ENCODE peak calls at places on chromosomes 4 and X, in four cellular contexts. Q is SK-N-SH, B is HepG2, X is HCT116. Z is an unnamed sample.

GRCh38 chr4:47716017-47716416 is 121.8 kb downstream of the CORIN start:
- DNase-seq in Q (no peak), B (peak), X (no peak), Z (no peak)

GRCh38 chr4:103105558-103106356 is 6.1 kb upstream of the BDH2 start:
- DNase-seq in Q (no peak), B (no peak), X (no peak), Z (no peak)

GRCh38 chrX:133570549-133570948 is 155.3 kb upstream of the GPC4 start:
- DNase-seq in Q (no peak), B (no peak), X (no peak), Z (no peak)

GRCh38 chr4:162684371-162684700 is 482.4 kb downstream of the NAF1 start:
- DNase-seq in Q (no peak), B (no peak), X (no peak), Z (no peak)

GRCh38 chr4:164441131-164441530 is 312.8 kb upstream of the SMIM31 start:
- DNase-seq in Q (no peak), B (no peak), X (no peak), Z (no peak)

GRCh38 chrX:132217203-132218073 is 1.8 kb downstream of the RAP2C start:
- DNase-seq in Q (peak), B (peak), X (peak), Z (peak)

GRCh38 chrX:55028040-55028439 is 2.7 kb downstream of the ALAS2 start:
- DNase-seq in Q (no peak), B (no peak), X (no peak), Z (no peak)

GRCh38 chr4:16289872-16290554 is 63.7 kb upstream of the TAPT1 start:
- DNase-seq in Q (peak), B (peak), X (peak), Z (no peak)

GRCh38 chr4:8741513-8742226 is 130.0 kb downstream of the HMX1 start:
- DNase-seq in Q (peak), B (no peak), X (no peak), Z (no peak)

GRCh38 chr4:113764720-113765264 is 3.3 kb upstream of the CAMK2D start:
- DNase-seq in Q (peak), B (peak), X (no peak), Z (no peak)

GRCh38 chrX:152904151-152905080 is 6.5 kb downstream of the ZNF185 start:
- DNase-seq in Q (peak), B (no peak), X (no peak), Z (peak)

GRCh38 chrX:2928127-2928582 is 984 bp downstream of the ARSD start:
- DNase-seq in Q (peak), B (peak), X (no peak), Z (peak)

GRCh38 chrX:11382935-11383334 is 89.7 kb downstream of the AMELX start:
- DNase-seq in Q (no peak), B (no peak), X (no peak), Z (no peak)

GRCh38 chrX:11376163-11376562 is 83.0 kb downstream of the AMELX start:
- DNase-seq in Q (no peak), B (no peak), X (no peak), Z (no peak)

GRCh38 chrX:11386001-11386523 is 92.8 kb downstream of the AMELX start:
- DNase-seq in Q (no peak), B (no peak), X (no peak), Z (no peak)

GRCh38 chrX:11380187-11380586 is 87.0 kb downstream of the AMELX start:
- DNase-seq in Q (no peak), B (no peak), X (no peak), Z (no peak)

GRCh38 chrX:11381464-11381863 is 88.3 kb downstream of the AMELX start:
- DNase-seq in Q (peak), B (peak), X (peak), Z (no peak)
- TF ChIP-seq SIN3A in Q (no peak), B (no peak), X (no peak), Z (no peak)

DNA sequence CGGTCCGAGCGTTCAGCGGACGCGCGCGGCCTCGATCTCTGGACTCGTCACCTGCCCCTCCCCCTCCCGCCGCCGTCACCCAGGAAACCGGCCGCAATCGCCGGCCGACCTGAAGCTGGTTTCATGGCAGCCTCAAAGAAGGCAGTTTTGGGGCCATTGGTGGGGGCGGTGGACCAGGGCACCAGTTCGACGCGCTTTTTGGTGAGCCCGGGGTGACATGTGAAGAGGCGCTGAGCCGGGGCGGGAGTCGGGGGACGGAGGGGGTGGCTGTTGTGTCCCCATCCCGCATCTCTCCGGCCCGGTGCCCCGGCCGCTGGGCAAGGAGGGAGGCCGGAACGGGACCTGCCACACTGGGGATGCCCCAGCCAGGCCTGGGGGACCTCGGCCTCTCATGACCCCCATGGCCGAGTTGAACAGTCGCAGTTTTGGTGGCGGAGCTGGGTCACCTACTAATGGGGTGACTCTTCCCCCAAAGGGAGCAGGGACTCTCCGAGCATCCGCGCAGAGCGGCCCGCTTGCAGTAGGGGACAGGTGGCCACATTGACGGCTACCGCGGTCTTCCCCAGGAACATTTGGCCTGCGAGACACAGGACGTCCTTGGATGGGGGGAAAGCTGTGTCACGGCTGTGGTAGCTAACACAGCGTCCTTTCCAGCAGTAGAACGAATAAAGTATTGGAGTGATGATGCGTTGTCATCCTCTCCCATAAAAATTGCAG is at the start of gene GK:
- DNase-seq in Q (peak), B (no peak), X (no peak), Z (no peak)
- TF ChIP-seq SIN3A in Q (no peak), B (no peak), X (no peak), Z (no peak)

GRCh38 chr4:26719954-26720552 is 136.2 kb downstream of the TBC1D19 start:
- DNase-seq in Q (peak), B (no peak), X (peak), Z (no peak)
- TF ChIP-seq SIN3A in Q (no peak), B (no peak), X (no peak), Z (no peak)

DNA sequence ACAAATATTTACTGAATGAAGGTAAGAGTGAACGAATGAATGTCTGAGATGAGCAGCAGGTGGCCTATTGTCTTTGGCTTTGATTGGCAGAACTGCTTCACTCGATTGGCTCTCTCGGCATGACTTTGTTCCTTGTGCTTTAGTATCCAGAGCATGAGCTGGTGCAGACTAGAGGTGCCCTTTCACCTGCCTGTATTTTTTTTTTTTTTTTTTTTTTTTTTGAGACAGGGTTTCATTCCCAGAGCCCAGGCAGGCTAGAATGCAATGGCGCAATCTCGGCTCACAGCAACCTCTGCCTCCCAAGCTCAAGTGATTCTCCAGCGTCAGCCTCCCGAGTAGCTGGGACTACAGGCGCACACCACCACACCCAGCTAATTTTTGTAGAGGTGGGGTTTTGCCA is 38.9 kb downstream of the SRPX2 start:
- DNase-seq in Q (no peak), B (peak), X (no peak), Z (no peak)
- TF ChIP-seq SIN3A in Q (no peak), B (no peak), X (no peak), Z (no peak)

GRCh38 chr4:78612398-78613005 is 60.9 kb downstream of the ANXA3 start:
- DNase-seq in Q (peak), B (peak), X (no peak), Z (no peak)
- TF ChIP-seq SIN3A in Q (no peak), B (no peak), X (no peak), Z (no peak)

GRCh38 chr4:177246636-177247584 is 62.8 kb upstream of the NEIL3 start:
- DNase-seq in Q (no peak), B (no peak), X (no peak), Z (no peak)

GRCh38 chr4:177251237-177251636 is 58.4 kb upstream of the NEIL3 start:
- DNase-seq in Q (no peak), B (no peak), X (no peak), Z (no peak)

GRCh38 chr4:177255359-177255758 is 54.3 kb upstream of the NEIL3 start:
- DNase-seq in Q (no peak), B (no peak), X (no peak), Z (no peak)

DNA sequence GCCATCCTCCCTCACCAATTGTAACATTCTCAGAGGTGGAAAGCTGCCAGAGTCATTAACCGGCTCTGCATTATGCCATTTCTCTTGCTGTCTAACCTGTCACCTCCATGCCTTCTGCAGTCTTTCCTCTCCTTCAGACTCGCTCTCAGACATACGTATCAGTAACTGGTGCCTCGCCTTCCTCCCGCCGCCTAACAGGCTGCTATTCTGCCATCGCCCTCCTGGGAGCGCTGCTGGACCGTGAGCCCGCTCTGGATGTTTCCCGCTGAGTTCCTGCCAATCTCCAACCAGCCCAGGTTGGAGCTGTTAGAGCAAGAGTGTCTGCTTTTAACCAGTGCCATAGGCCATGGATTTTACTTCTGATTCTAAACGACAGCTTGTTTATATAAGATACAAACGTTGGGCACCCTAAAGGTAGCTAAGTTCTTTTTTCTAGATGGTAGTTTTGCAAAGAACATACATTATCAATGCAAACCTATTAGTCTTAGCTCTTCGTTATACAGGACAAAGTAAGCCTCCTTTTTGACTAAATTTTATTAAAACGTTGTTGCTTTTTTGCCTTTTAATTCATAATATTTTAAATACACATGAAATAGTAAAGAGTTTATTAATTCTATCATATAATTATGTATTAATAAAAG is 59.5 kb upstream of the NEIL3 start:
- DNase-seq in Q (peak), B (peak), X (peak), Z (peak)
- TF ChIP-seq SIN3A in Q (no peak), B (no peak), X (no peak), Z (no peak)

DNA sequence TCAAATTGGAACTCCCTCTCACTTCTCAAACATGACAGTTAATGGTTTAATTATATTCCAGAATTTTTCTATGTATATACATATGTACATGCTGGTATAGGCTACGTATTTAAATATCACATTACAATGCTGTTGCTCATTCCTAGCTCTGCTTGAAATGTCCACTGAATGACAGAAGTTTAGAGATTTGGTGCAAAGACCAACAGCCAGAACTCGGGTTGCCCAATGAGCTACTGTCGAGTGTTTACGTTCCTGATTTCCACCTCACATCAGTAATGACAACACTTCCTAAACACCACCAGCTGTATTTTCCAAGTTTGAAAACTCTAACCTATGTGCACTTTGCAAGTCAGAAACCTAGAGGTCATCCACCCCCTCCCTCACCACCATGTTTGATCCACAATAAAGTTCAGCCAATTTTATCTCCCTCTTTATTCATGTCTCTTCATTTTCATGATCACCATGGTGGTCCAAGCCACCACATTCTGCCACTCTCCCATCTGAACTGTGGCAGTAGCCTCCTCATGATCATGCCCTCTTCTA is 49.3 kb upstream of the RPL34 start:
- DNase-seq in Q (no peak), B (no peak), X (no peak), Z (no peak)
- TF ChIP-seq SIN3A in Q (no peak), B (no peak), X (no peak), Z (no peak)

GRCh38 chr4:2077537-2078460 is 18.7 kb downstream of the NAT8L start:
- DNase-seq in Q (no peak), B (no peak), X (no peak), Z (no peak)
- TF ChIP-seq SIN3A in Q (no peak), B (no peak), X (no peak), Z (no peak)

GRCh38 chrX:40166582-40166981 is 68.8 kb upstream of the BCOR start:
- DNase-seq in Q (peak), B (no peak), X (no peak), Z (no peak)
- TF ChIP-seq SIN3A in Q (no peak), B (no peak), X (no peak), Z (no peak)

DNA sequence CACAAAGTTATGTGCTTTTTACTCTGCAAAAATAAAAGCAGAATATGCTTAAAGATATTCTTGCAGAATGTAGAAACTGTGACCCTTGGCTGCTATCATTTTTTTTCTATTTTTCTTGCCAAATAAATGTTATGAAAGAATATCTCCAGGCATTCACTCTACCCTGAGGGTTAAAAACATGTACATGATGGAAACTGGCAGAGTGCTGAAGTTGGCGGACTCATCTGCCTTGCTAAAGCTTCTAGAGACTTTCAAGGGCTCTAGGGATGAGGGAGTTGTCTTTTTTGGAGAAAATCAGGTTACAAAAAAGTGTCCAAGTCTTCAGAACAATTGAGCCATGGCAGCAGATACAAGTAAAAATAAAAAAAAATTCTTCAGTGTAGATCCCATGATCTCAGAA is 40.5 kb upstream of the NRK start:
- DNase-seq in Q (no peak), B (no peak), X (no peak), Z (no peak)
- TF ChIP-seq SIN3A in Q (no peak), B (no peak), X (no peak), Z (no peak)

Z was measured in H1.